ENCODE peak calls at places on chromosomes 2 and 18, in nine cellular contexts. V, Q, O, F, Z, U, W, H and A are unnamed samples.

GRCh38 chr2:145184741-145185671 is 665.1 kb upstream of the ZEB2 start:
- DNase-seq in U (no peak), O (no peak), W (peak; percentile 90), V (no peak), F (no peak), Z (no peak), H (no peak), Q (peak; percentile 38), A (no peak)

GRCh38 chr18:79798346-79798998 is 734 bp downstream of the KCNG2 start:
- DNase-seq in Z (no peak), O (no peak), V (no peak), W (no peak), Q (no peak), F (no peak), H (no peak), U (no peak), A (no peak)

GRCh38 chr18:30457156-30457555 is 585.4 kb downstream of the DSC3 start:
- DNase-seq in O (no peak), H (no peak), W (no peak), Z (no peak), F (no peak), V (no peak), U (no peak), Q (no peak), A (no peak)

GRCh38 chr2:7450188-7451156 is 533.3 kb downstream of the RNF144A start:
- DNase-seq in Q (no peak), H (no peak), O (no peak), V (peak; percentile 41), F (no peak), Z (no peak), U (no peak), W (no peak), A (no peak)

GRCh38 chr2:10084956-10085851 is 5.0 kb upstream of the CYS1 start:
- DNase-seq in Z (no peak), H (no peak), V (no peak), U (no peak), O (no peak), F (no peak), W (no peak), Q (no peak), A (no peak)

GRCh38 chr2:3149441-3150217 is 228.0 kb downstream of the EIPR1 start:
- DNase-seq in F (no peak), H (no peak), Q (no peak), V (no peak), U (no peak), O (no peak), W (no peak), Z (no peak), A (no peak)

GRCh38 chr2:42809131-42809875 is 16.9 kb upstream of the HAAO start:
- DNase-seq in V (no peak), O (no peak), U (no peak), Q (no peak), F (no peak), H (no peak), W (no peak), Z (peak; percentile 20), A (no peak)

GRCh38 chr2:202510911-202511310 is 123.9 kb upstream of the FAM117B start:
- DNase-seq in F (no peak), W (peak; percentile 66), Z (no peak), O (no peak), V (no peak), U (no peak), H (no peak), Q (no peak), A (no peak)

GRCh38 chr2:218162817-218163216 is 3.9 kb downstream of the CXCR1 start:
- DNase-seq in U (no peak), F (no peak), W (no peak), V (no peak), Q (no peak), H (no peak), Z (no peak), O (no peak), A (no peak)

GRCh38 chr2:218168016-218168415 is 1.3 kb upstream of the CXCR1 start:
- DNase-seq in V (no peak), H (no peak), O (no peak), Z (no peak), F (no peak), Q (no peak), W (peak; percentile 6), U (no peak), A (no peak)

GRCh38 chr2:218169757-218170546 is 3.2 kb upstream of the CXCR1 start:
- DNase-seq in V (no peak), Z (no peak), F (no peak), H (no peak), Q (no peak), U (no peak), W (no peak), O (no peak), A (no peak)

GRCh38 chr2:218168635-218169462 is 2.1 kb upstream of the CXCR1 start:
- DNase-seq in O (peak; percentile 71), Z (peak; percentile 22), W (peak; percentile 9), V (peak; percentile 69), Q (no peak), U (peak; percentile 63), F (peak; percentile 38), H (peak; percentile 37), A (peak; percentile 65)

DNA sequence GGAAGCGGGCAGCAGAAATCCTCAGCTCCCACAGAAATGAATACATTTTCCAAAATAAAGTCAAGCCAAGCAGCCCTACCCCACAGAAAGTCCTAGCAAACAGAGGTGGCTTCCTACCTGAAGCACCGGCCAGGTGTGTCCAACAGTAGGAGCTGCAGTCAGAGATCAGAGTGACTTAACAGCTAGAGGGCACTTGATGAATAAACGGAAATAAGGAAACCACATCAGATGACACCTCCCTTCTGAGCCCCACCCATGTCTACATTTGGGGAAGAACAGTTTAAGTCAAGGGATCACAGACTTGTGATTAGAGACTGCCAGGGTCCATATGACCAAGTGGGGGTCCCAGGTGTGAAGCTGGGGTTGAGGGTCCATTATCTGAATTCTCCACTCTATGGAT is at the start of gene CXCR1:
- DNase-seq in Z (no peak), O (no peak), H (no peak), U (no peak), W (no peak), Q (no peak), V (peak; percentile 21), F (no peak), A (no peak)
- TF ChIP-seq CTCF in Z (no peak), O (no peak), H (no peak), U (no peak), W (no peak), Q (no peak), V (no peak), F (no peak), A (no peak)

GRCh38 chr18:14075196-14075595 is 57.0 kb downstream of the ZNF519 start:
- DNase-seq in O (no peak), Z (no peak), U (no peak), Q (no peak), F (no peak), V (no peak), H (no peak), W (no peak), A (no peak)
- TF ChIP-seq CTCF in O (no peak), Z (no peak), U (no peak), Q (no peak), F (no peak), V (no peak), H (no peak), W (no peak), A (no peak)

DNA sequence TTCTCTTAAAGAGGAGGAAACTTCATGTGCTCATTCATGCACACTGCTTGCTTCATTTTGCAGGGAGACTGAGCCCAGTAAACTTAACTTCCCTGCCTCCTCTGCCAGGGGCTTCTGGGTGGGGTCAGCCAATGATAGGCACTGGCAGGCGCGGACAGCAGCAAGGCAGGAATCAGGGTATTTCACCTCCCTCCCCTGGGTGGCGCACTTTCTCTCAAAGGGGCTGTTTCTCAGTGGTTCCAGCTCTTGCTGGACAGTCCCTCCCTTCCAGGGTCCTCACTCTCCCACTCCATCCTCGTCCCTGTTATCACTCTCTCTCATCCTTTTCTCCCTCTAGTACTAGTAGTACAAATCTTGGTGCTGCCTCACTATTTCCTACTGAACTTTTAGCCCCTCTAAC is 320.5 kb upstream of the ZNF521 start:
- DNase-seq in O (no peak), Z (no peak), H (no peak), Q (no peak), U (no peak), V (no peak), W (no peak), F (no peak), A (no peak)
- TF ChIP-seq CTCF in O (no peak), Z (no peak), H (no peak), Q (no peak), U (no peak), V (peak; percentile 16), W (no peak), F (no peak), A (no peak)

GRCh38 chr2:218216674-218217365 is at the start of gene ARPC2:
- DNase-seq in O (peak; percentile 95), Z (peak; percentile 95), W (peak; percentile 90), U (peak; percentile 95), Q (peak; percentile 78), F (peak; percentile 92), V (peak; percentile 96), H (peak; percentile 87), A (peak; percentile 89)
- TF ChIP-seq CTCF in O (no peak), Z (peak; percentile 20), W (no peak), U (peak; percentile 23), Q (no peak), F (peak; percentile 51), V (no peak), H (no peak), A (no peak)

DNA sequence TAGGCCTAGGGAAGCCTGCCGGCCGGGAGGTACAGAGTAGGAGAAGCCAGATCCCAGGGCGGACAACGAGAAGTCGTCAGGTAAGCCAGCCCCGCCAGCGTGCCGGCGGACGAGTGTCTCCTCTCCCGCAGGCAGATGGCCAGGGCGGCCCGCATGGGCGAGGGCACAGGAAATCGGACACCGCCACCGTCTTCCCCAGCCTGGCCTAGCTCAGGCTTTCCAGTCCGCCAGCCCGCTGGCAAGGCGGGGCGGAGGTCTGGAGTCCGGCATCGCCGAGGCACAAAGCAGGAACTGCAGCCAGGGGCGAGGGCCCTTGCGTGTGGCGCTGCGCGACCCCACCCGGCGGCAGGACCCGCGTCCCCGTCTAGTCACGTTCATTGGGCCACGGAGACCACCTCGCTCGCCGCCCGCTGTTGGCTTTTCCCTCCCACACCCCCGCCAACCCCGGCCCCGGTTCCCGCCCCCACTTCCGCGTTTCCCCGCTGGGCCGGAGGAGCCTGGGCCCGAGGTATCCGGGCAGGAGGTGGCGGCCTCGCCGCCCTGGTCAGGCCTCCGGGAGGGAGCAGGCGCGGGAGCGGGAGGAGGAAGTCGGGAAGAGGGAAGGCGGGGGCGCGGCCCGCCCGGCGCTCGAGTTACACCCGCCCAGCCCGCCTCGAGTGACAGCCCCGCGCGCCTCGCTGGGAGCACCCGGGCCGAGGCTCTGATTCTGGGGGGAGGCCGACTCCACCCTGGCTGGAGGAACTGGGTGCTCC is at the start of gene GPD2:
- DNase-seq in Q (peak; percentile 79), F (peak; percentile 92), V (peak; percentile 71), U (peak; percentile 92), O (peak; percentile 63), Z (peak; percentile 94), H (peak; percentile 70), W (peak; percentile 90), A (peak; percentile 76)
- TF ChIP-seq CTCF in Q (no peak), F (no peak), V (no peak), U (peak; percentile 38), O (no peak), Z (no peak), H (no peak), W (no peak), A (peak; percentile 29)